ENCODE peak calls at places on chromosomes 2 and 18, in five cellular contexts. G, H, J, O and D are unnamed samples. For H3K4me1, the result is how much of the 10 kb centered on the place peaks cover.

GRCh38 chr18:72100465-72100864 is 443.7 kb downstream of the CBLN2 start:
- DNase-seq in J (no peak), G (no peak), H (no peak), O (no peak), D (no peak)

GRCh38 chr2:158559252-158559651 is 102.5 kb downstream of the PKP4 start:
- DNase-seq in G (no peak), H (no peak), O (no peak), J (no peak), D (no peak)

GRCh38 chr2:62675062-62675461 is 30.5 kb upstream of the EHBP1 start:
- DNase-seq in J (no peak), O (no peak), G (no peak), H (no peak), D (no peak)

GRCh38 chr18:59861963-59862819 is 37.6 kb upstream of the PMAIP1 start:
- DNase-seq in J (peak), H (no peak), O (no peak), G (no peak), D (peak)

GRCh38 chr2:164032995-164033394 is 297.2 kb upstream of the FIGN start:
- DNase-seq in H (no peak), J (peak), O (no peak), G (no peak), D (no peak)

GRCh38 chr2:69581774-69582581 is 61.6 kb downstream of the AAK1 start:
- DNase-seq in H (no peak), J (no peak), G (no peak), O (no peak), D (no peak)

GRCh38 chr18:46320928-46321855 is 217.0 kb downstream of the HAUS1 start:
- DNase-seq in O (no peak), J (no peak), G (no peak), H (no peak), D (no peak)

GRCh38 chr18:78293940-78294401 is 685.6 kb upstream of the SALL3 start:
- DNase-seq in O (no peak), H (no peak), J (no peak), G (no peak), D (no peak)

GRCh38 chr18:58653814-58654509 is 17.3 kb upstream of the MALT1 start:
- DNase-seq in O (no peak), G (no peak), H (no peak), J (no peak), D (peak)

GRCh38 chr18:79440316-79440715 is 44.6 kb downstream of the NFATC1 start:
- DNase-seq in H (no peak), J (no peak), O (no peak), G (no peak), D (no peak)

GRCh38 chr2:197042613-197043248 is 116.2 kb upstream of the PGAP1 start:
- DNase-seq in J (no peak), O (no peak), H (peak), G (no peak), D (no peak)

GRCh38 chr2:26724004-26724750 is 31.7 kb downstream of the KCNK3 start:
- DNase-seq in G (peak), O (no peak), J (no peak), H (peak), D (peak)

GRCh38 chr2:28687181-28687580 is 64.4 kb upstream of the PPP1CB start:
- DNase-seq in G (no peak), J (no peak), H (no peak), O (no peak), D (no peak)

GRCh38 chr18:63619661-63620060 is 24.4 kb downstream of the SERPINB4 start:
- DNase-seq in O (no peak), G (no peak), J (no peak), H (no peak), D (no peak)
- H3K4me1 ChIP-seq in O (under half), G (under half), J (under half), H (under half), D (under half)

GRCh38 chr2:65366595-65367125 is 65.7 kb downstream of the SPRED2 start:
- DNase-seq in H (peak), G (no peak), J (peak), O (no peak), D (peak)
- H3K4me1 ChIP-seq in H (under half), G (under half), J (half or more), O (under half), D (under half)

GRCh38 chr2:96716388-96716787 is 23.5 kb downstream of the LMAN2L start:
- DNase-seq in G (no peak), J (no peak), H (no peak), O (no peak), D (no peak)
- H3K4me1 ChIP-seq in G (under half), J (under half), H (under half), O (under half), D (under half)

GRCh38 chr2:235149736-235150135 is 197.9 kb downstream of the SH3BP4 start:
- DNase-seq in H (peak), O (no peak), G (no peak), J (no peak), D (peak)
- H3K4me1 ChIP-seq in H (under half), O (under half), G (under half), J (under half), D (under half)

GRCh38 chr2:233829193-233830110 is 24.9 kb downstream of the HJURP start:
- DNase-seq in G (peak), O (no peak), H (no peak), J (no peak), D (no peak)
- H3K4me1 ChIP-seq in G (under half), O (under half), H (under half), J (under half), D (under half)

GRCh38 chr2:32063310-32064020 is at the start of gene SPAST:
- DNase-seq in J (peak), H (peak), O (peak), G (peak), D (peak)
- H3K4me1 ChIP-seq in J (under half), H (under half), O (under half), G (under half), D (under half)